ENCODE peak calls at places on chromosomes 6 and 20, in four cellular contexts. J, Y, B and H are unnamed samples.

GRCh38 chr6:50990750-50991446 is 172.2 kb downstream of the TFAP2B start:
- DNase-seq in J (peak), Y (peak), B (peak), H (no peak)

GRCh38 chr20:63744574-63745423 is 5.2 kb downstream of the SLC2A4RG start:
- DNase-seq in J (no peak), Y (no peak), B (no peak), H (no peak)

GRCh38 chr6:151432650-151433049 is 19.3 kb downstream of the RMND1 start:
- DNase-seq in J (no peak), Y (no peak), B (no peak), H (no peak)

GRCh38 chr6:116408476-116408875 is 37.7 kb downstream of the DSE start:
- DNase-seq in J (no peak), Y (no peak), B (no peak), H (no peak)

GRCh38 chr6:257774-258173 is 34.5 kb upstream of the DUSP22 start:
- DNase-seq in J (no peak), Y (no peak), B (no peak), H (no peak)

GRCh38 chr20:2283706-2284423 is 11.9 kb upstream of the TGM3 start:
- DNase-seq in J (peak), Y (peak), B (peak), H (no peak)

GRCh38 chr20:52974155-52974554 is 2.0 kb downstream of the TSHZ2 start:
- DNase-seq in J (no peak), Y (no peak), B (peak), H (no peak)

GRCh38 chr6:71239694-71240093 is 48.9 kb upstream of the OGFRL1 start:
- DNase-seq in J (no peak), Y (no peak), B (no peak), H (no peak)

GRCh38 chr6:73062121-73062520 is 163.2 kb downstream of the KHDC1L start:
- DNase-seq in J (no peak), Y (no peak), B (peak), H (no peak)

GRCh38 chr6:165925474-165926156 is 242.0 kb downstream of the TBXT start:
- DNase-seq in J (no peak), Y (no peak), B (peak), H (no peak)
- H3K27ac ChIP-seq in J (no peak), Y (no peak), B (no peak), H (no peak)

GRCh38 chr20:36463212-36464061 is 77.9 kb upstream of the MYL9 start:
- DNase-seq in J (no peak), Y (no peak), B (no peak), H (no peak)
- H3K27ac ChIP-seq in J (peak), Y (peak), B (peak), H (peak)

GRCh38 chr6:157767757-157768156 is 55.3 kb upstream of the SNX9 start:
- DNase-seq in J (no peak), Y (no peak), B (no peak), H (no peak)
- H3K27ac ChIP-seq in J (no peak), Y (no peak), B (no peak), H (peak)

DNA sequence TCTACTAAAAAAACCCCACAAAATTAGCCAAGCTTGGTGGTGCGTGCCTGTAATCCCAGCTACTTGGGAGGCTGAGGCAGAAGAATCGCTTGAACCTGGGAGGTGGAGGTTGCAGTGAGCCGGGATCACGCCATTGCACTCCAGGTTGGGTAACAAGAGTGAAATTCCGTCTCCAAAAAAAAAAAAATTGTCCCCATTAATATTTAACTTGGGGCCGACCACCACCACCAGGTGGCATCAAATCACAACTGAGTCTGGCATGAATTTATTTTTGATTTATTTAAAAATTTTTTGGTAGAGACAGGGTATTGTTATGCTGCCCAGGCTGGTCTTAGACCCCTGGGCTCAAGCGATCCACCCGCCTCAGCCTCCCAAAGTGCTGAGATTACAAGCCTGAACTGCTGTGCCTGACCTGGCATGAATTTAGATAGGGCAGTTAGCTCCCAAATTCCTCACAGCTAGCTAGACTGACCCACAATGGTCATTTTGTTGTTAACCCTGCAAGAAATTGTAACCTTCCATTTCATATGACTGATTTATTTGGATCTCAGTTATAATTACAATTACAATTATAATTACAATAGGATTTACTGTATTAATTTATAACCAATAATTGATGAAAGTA is 17.1 kb upstream of the BEND3 start:
- DNase-seq in J (peak), Y (peak), B (peak), H (no peak)
- H3K27ac ChIP-seq in J (no peak), Y (no peak), B (no peak), H (no peak)